ENCODE peak calls at places on chromosome 2, in seven cellular contexts. One of them, this sample, is unnamed.

GRCh38 chr2:215422676-215423075 is 13.2 kb downstream of the FN1 start:
- DNase-seq in NCI-H1930: no peak
- DNase-seq in activated CD8-positive, alpha-beta memory T cell treated with anti-CD3 and anti-CD28 coated beads, Interleukin-2, amount 50 U/mL, for 48 hours: no peak
- DNase-seq in M059J: no peak
- DNase-seq in globus pallidus: no peak
- DNase-seq in skeletal muscle cell: no peak
- DNase-seq in mucosa of gallbladder: no peak
- DNase-seq in this sample: no peak

GRCh38 chr2:69298261-69298660 is 88.8 kb downstream of the GFPT1 start:
- DNase-seq in NCI-H1930: no peak
- DNase-seq in activated CD8-positive, alpha-beta memory T cell treated with anti-CD3 and anti-CD28 coated beads, Interleukin-2, amount 50 U/mL, for 48 hours: no peak
- DNase-seq in M059J: peak
- DNase-seq in globus pallidus: no peak
- DNase-seq in skeletal muscle cell: peak
- DNase-seq in mucosa of gallbladder: no peak
- DNase-seq in this sample: peak

GRCh38 chr2:9380702-9381628 is 42.4 kb downstream of the ITGB1BP1 start:
- DNase-seq in NCI-H1930: no peak
- DNase-seq in activated CD8-positive, alpha-beta memory T cell treated with anti-CD3 and anti-CD28 coated beads, Interleukin-2, amount 50 U/mL, for 48 hours: no peak
- DNase-seq in M059J: peak
- DNase-seq in globus pallidus: no peak
- DNase-seq in skeletal muscle cell: peak
- DNase-seq in mucosa of gallbladder: no peak
- DNase-seq in this sample: peak

GRCh38 chr2:180573951-180574350 is 406.5 kb upstream of the UBE2E3 start:
- DNase-seq in NCI-H1930: no peak
- DNase-seq in activated CD8-positive, alpha-beta memory T cell treated with anti-CD3 and anti-CD28 coated beads, Interleukin-2, amount 50 U/mL, for 48 hours: no peak
- DNase-seq in M059J: peak
- DNase-seq in globus pallidus: no peak
- DNase-seq in skeletal muscle cell: no peak
- DNase-seq in mucosa of gallbladder: no peak
- DNase-seq in this sample: no peak

GRCh38 chr2:9690252-9690651 is 59.5 kb upstream of the YWHAQ start:
- DNase-seq in NCI-H1930: no peak
- DNase-seq in activated CD8-positive, alpha-beta memory T cell treated with anti-CD3 and anti-CD28 coated beads, Interleukin-2, amount 50 U/mL, for 48 hours: no peak
- DNase-seq in M059J: peak
- DNase-seq in globus pallidus: no peak
- DNase-seq in skeletal muscle cell: peak
- DNase-seq in mucosa of gallbladder: no peak
- DNase-seq in this sample: no peak

GRCh38 chr2:25851740-25852503 is 26.4 kb downstream of the ASXL2 start:
- DNase-seq in NCI-H1930: peak
- DNase-seq in activated CD8-positive, alpha-beta memory T cell treated with anti-CD3 and anti-CD28 coated beads, Interleukin-2, amount 50 U/mL, for 48 hours: peak
- DNase-seq in M059J: peak
- DNase-seq in globus pallidus: peak
- DNase-seq in skeletal muscle cell: peak
- DNase-seq in mucosa of gallbladder: peak
- DNase-seq in this sample: peak

GRCh38 chr2:37843554-37843953 is 81.5 kb upstream of the RMDN2 start:
- DNase-seq in NCI-H1930: no peak
- DNase-seq in activated CD8-positive, alpha-beta memory T cell treated with anti-CD3 and anti-CD28 coated beads, Interleukin-2, amount 50 U/mL, for 48 hours: no peak
- DNase-seq in M059J: no peak
- DNase-seq in globus pallidus: no peak
- DNase-seq in skeletal muscle cell: no peak
- DNase-seq in mucosa of gallbladder: no peak
- DNase-seq in this sample: peak

GRCh38 chr2:97737421-97738235 is 24.3 kb downstream of the ZAP70 start:
- DNase-seq in NCI-H1930: no peak
- DNase-seq in activated CD8-positive, alpha-beta memory T cell treated with anti-CD3 and anti-CD28 coated beads, Interleukin-2, amount 50 U/mL, for 48 hours: peak
- DNase-seq in M059J: no peak
- DNase-seq in globus pallidus: no peak
- DNase-seq in skeletal muscle cell: no peak
- DNase-seq in mucosa of gallbladder: no peak
- DNase-seq in this sample: no peak

GRCh38 chr2:236014408-236015131 is 153.6 kb downstream of the GBX2 start:
- DNase-seq in NCI-H1930: no peak
- DNase-seq in activated CD8-positive, alpha-beta memory T cell treated with anti-CD3 and anti-CD28 coated beads, Interleukin-2, amount 50 U/mL, for 48 hours: no peak
- DNase-seq in M059J: no peak
- DNase-seq in globus pallidus: no peak
- DNase-seq in skeletal muscle cell: no peak
- DNase-seq in mucosa of gallbladder: no peak
- DNase-seq in this sample: no peak

GRCh38 chr2:161843936-161844335 is 219.7 kb downstream of the SLC4A10 start:
- DNase-seq in NCI-H1930: no peak
- DNase-seq in activated CD8-positive, alpha-beta memory T cell treated with anti-CD3 and anti-CD28 coated beads, Interleukin-2, amount 50 U/mL, for 48 hours: no peak
- DNase-seq in M059J: no peak
- DNase-seq in globus pallidus: no peak
- DNase-seq in skeletal muscle cell: no peak
- DNase-seq in mucosa of gallbladder: no peak
- DNase-seq in this sample: no peak

GRCh38 chr2:15941483-15941853 is 1.1 kb downstream of the MYCN start:
- DNase-seq in NCI-H1930: no peak
- DNase-seq in activated CD8-positive, alpha-beta memory T cell treated with anti-CD3 and anti-CD28 coated beads, Interleukin-2, amount 50 U/mL, for 48 hours: peak
- DNase-seq in M059J: no peak
- DNase-seq in globus pallidus: peak
- DNase-seq in skeletal muscle cell: no peak
- DNase-seq in mucosa of gallbladder: no peak
- DNase-seq in this sample: no peak

GRCh38 chr2:224046752-224047151 is 7.7 kb upstream of the SERPINE2 start:
- DNase-seq in NCI-H1930: no peak
- DNase-seq in activated CD8-positive, alpha-beta memory T cell treated with anti-CD3 and anti-CD28 coated beads, Interleukin-2, amount 50 U/mL, for 48 hours: no peak
- DNase-seq in M059J: peak
- DNase-seq in globus pallidus: no peak
- DNase-seq in skeletal muscle cell: no peak
- DNase-seq in mucosa of gallbladder: no peak
- DNase-seq in this sample: no peak

GRCh38 chr2:18169121-18169786 is 290.8 kb downstream of the KCNS3 start:
- DNase-seq in NCI-H1930: no peak
- DNase-seq in activated CD8-positive, alpha-beta memory T cell treated with anti-CD3 and anti-CD28 coated beads, Interleukin-2, amount 50 U/mL, for 48 hours: no peak
- DNase-seq in M059J: peak
- DNase-seq in globus pallidus: no peak
- DNase-seq in skeletal muscle cell: no peak
- DNase-seq in mucosa of gallbladder: no peak
- DNase-seq in this sample: no peak

GRCh38 chr2:235171511-235172130 is 219.8 kb downstream of the SH3BP4 start:
- DNase-seq in NCI-H1930: no peak
- DNase-seq in activated CD8-positive, alpha-beta memory T cell treated with anti-CD3 and anti-CD28 coated beads, Interleukin-2, amount 50 U/mL, for 48 hours: no peak
- DNase-seq in M059J: peak
- DNase-seq in globus pallidus: no peak
- DNase-seq in skeletal muscle cell: peak
- DNase-seq in mucosa of gallbladder: peak
- DNase-seq in this sample: peak

This sample was measured in fibroblast of the conjunctiva.